ENCODE peak calls at places on chromosomes 7 and 10, in eight cellular contexts. L is stomach, V is AG20443, J is glutamatergic neuron, K is RPMI8226, O is NCI-H1092, U is HTR-8/SVneo, G is germinal center. H is an unnamed sample.

GRCh38 chr10:28738200-28738599 is 60.9 kb downstream of the BAMBI start:
- DNase-seq in J (no peak), U (no peak), V (no peak), L (no peak), G (no peak), O (no peak), K (no peak), H (no peak)

GRCh38 chr7:100130608-100131453 is 4.1 kb downstream of the MBLAC1 start:
- DNase-seq in O (peak; percentile 77), G (peak; percentile 68), L (peak; percentile 88), J (peak; percentile 89), V (peak; percentile 80), K (peak; percentile 91), U (peak; percentile 71), H (peak; percentile 74)

GRCh38 chr10:50614444-50615137 is 9.2 kb downstream of the SGMS1 start:
- DNase-seq in G (peak; percentile 63), L (peak; percentile 46), V (no peak), O (no peak), U (no peak), K (peak; percentile 54), J (no peak), H (no peak)

GRCh38 chr10:128964100-128964403 is 503.0 kb upstream of the MGMT start:
- DNase-seq in G (no peak), J (no peak), U (no peak), V (no peak), L (no peak), K (no peak), O (no peak), H (no peak)

GRCh38 chr10:77162697-77163096 is 474.9 kb downstream of the KCNMA1 start:
- DNase-seq in U (no peak), G (no peak), O (no peak), K (no peak), J (no peak), V (no peak), L (no peak), H (no peak)

GRCh38 chr7:70608229-70608628 is 523.7 kb upstream of the GALNT17 start:
- DNase-seq in O (no peak), V (no peak), U (no peak), G (no peak), J (no peak), L (no peak), K (no peak), H (no peak)

GRCh38 chr10:36602374-36602773 is 523.0 kb upstream of the ANKRD30A start:
- DNase-seq in K (no peak), U (peak; percentile 23), J (no peak), L (no peak), G (no peak), V (peak; percentile 51), O (no peak), H (no peak)

GRCh38 chr7:21773326-21773725 is 172.4 kb downstream of the CDCA7L start:
- DNase-seq in K (no peak), O (no peak), G (no peak), J (no peak), U (no peak), L (no peak), V (no peak), H (no peak)

GRCh38 chr10:91520657-91521056 is 110.5 kb downstream of the HECTD2 start:
- DNase-seq in G (no peak), V (no peak), K (peak; percentile 66), L (no peak), U (no peak), O (no peak), J (no peak), H (peak; percentile 55)

GRCh38 chr7:50628469-50629084 is 63.4 kb upstream of the DDC start:
- DNase-seq in K (no peak), L (no peak), G (peak; percentile 51), J (no peak), O (no peak), V (no peak), U (no peak), H (no peak)

GRCh38 chr7:119999743-120000475 is 273.1 kb upstream of the KCND2 start:
- DNase-seq in L (no peak), V (no peak), G (no peak), O (no peak), J (no peak), U (no peak), K (no peak), H (no peak)

GRCh38 chr10:109040622-109041021 is 882.7 kb downstream of the XPNPEP1 start:
- DNase-seq in O (no peak), U (no peak), V (no peak), K (no peak), J (no peak), L (no peak), G (no peak), H (peak; percentile 17)

GRCh38 chr7:66296001-66296521 is 90.9 kb downstream of the TPST1 start:
- DNase-seq in L (no peak), K (no peak), J (no peak), V (peak; percentile 29), U (no peak), O (no peak), G (no peak), H (no peak)

GRCh38 chr7:91103365-91103764 is 160.9 kb upstream of the FZD1 start:
- DNase-seq in J (no peak), K (no peak), U (no peak), O (no peak), G (no peak), L (no peak), V (no peak), H (no peak)

GRCh38 chr10:90935581-90936292 is 14.8 kb upstream of the ANKRD1 start:
- DNase-seq in J (no peak), V (no peak), U (no peak), O (no peak), G (no peak), K (no peak), L (no peak), H (no peak)

GRCh38 chr10:69792361-69792760 is 9.3 kb upstream of the COL13A1 start:
- DNase-seq in L (no peak), O (no peak), U (no peak), K (no peak), V (no peak), J (no peak), G (no peak), H (no peak)

GRCh38 chr10:5385224-5385623 is 19.4 kb downstream of the TUBAL3 start:
- DNase-seq in V (no peak), G (no peak), U (no peak), O (no peak), J (no peak), L (no peak), K (no peak), H (no peak)

GRCh38 chr7:4386190-4386589 is 295.9 kb upstream of the FOXK1 start:
- DNase-seq in K (no peak), G (no peak), U (no peak), J (no peak), O (peak; percentile 78), V (no peak), L (peak; percentile 42), H (no peak)

GRCh38 chr10:98748298-98748697 is 301.6 kb upstream of the HPS1 start:
- DNase-seq in L (no peak), K (peak; percentile 16), J (peak; percentile 21), V (peak; percentile 22), U (peak; percentile 1), O (no peak), G (peak; percentile 5), H (no peak)

GRCh38 chr10:416091-416515 is 273.4 kb downstream of the DIP2C start:
- DNase-seq in O (no peak), U (no peak), K (no peak), V (no peak), G (no peak), L (no peak), J (no peak), H (no peak)

GRCh38 chr10:95467162-95467599 is 94.0 kb downstream of the SORBS1 start:
- DNase-seq in O (no peak), L (peak; percentile 63), U (no peak), J (peak; percentile 64), V (peak; percentile 52), G (no peak), K (no peak), H (peak; percentile 58)

GRCh38 chr7:924541-925231 is 29.8 kb downstream of the ADAP1 start:
- DNase-seq in G (no peak), U (no peak), L (peak; percentile 25), K (peak; percentile 57), J (peak; percentile 9), V (peak; percentile 50), O (no peak), H (peak; percentile 45)

GRCh38 chr7:23742051-23742450 is 32.0 kb downstream of the STK31 start:
- DNase-seq in O (no peak), L (no peak), J (no peak), K (no peak), V (no peak), U (no peak), G (no peak), H (no peak)

GRCh38 chr7:130891254-130892094 is 157.5 kb upstream of the KLF14 start:
- DNase-seq in J (no peak), L (peak; percentile 60), U (no peak), K (no peak), G (no peak), V (peak; percentile 72), O (no peak), H (peak; percentile 72)

GRCh38 chr7:56062382-56062781 is 1.7 kb upstream of the SUMF2 start:
- DNase-seq in V (no peak), O (no peak), J (no peak), U (no peak), G (no peak), L (no peak), K (no peak), H (no peak)

GRCh38 chr10:69270990-69271389 is 7.3 kb upstream of the HK1 start:
- DNase-seq in V (no peak), U (no peak), G (no peak), L (no peak), K (no peak), O (no peak), J (no peak), H (no peak)

GRCh38 chr7:83921798-83922607 is 272.6 kb downstream of the SEMA3A start:
- DNase-seq in G (no peak), L (no peak), K (no peak), J (no peak), O (peak; percentile 9), V (peak; percentile 57), U (no peak), H (no peak)

GRCh38 chr7:47271749-47272148 is 310.2 kb downstream of the TNS3 start:
- DNase-seq in J (no peak), O (no peak), G (no peak), U (no peak), K (no peak), L (no peak), V (no peak), H (no peak)

GRCh38 chr7:40659231-40659630 is 524.4 kb downstream of the SUGCT start:
- DNase-seq in U (no peak), G (no peak), V (peak; percentile 52), J (no peak), L (no peak), K (no peak), O (no peak), H (no peak)

GRCh38 chr7:101155303-101155702 is 1.0 kb downstream of the AP1S1 start:
- DNase-seq in J (no peak), L (no peak), U (no peak), G (no peak), V (no peak), O (no peak), K (no peak), H (no peak)

GRCh38 chr10:116444527-116445142 is 17.0 kb downstream of the PNLIPRP3 start:
- DNase-seq in G (peak; percentile 16), K (peak; percentile 15), O (no peak), V (peak; percentile 50), J (peak; percentile 35), U (peak; percentile 5), L (no peak), H (no peak)

GRCh38 chr7:48426966-48427555 is 255.8 kb downstream of the ABCA13 start:
- DNase-seq in V (peak; percentile 41), L (no peak), U (peak; percentile 6), K (no peak), J (no peak), G (no peak), O (peak; percentile 5), H (no peak)

GRCh38 chr7:135801045-135801693 is 52.6 kb upstream of the FAM180A start:
- DNase-seq in O (peak; percentile 89), L (no peak), V (peak; percentile 82), U (peak; percentile 59), G (peak; percentile 64), J (no peak), K (peak; percentile 76), H (no peak)

GRCh38 chr7:52362521-52362920 is 672.9 kb upstream of the POM121L12 start:
- DNase-seq in V (no peak), K (no peak), L (no peak), G (no peak), O (no peak), J (no peak), U (no peak), H (peak; percentile 40)